ENCODE peak calls at places on chromosome 10, in five cellular contexts. X is GM04503, I is GM06990, C is aorta, A is GM04504. K is an unnamed sample.

GRCh38 chr10:46014683-46015405 is 15.6 kb downstream of the NCOA4 start:
- DNase-seq in X (no peak), I (no peak), C (no peak), A (no peak), K (no peak)

GRCh38 chr10:69486922-69487730 is 35.9 kb downstream of the TSPAN15 start:
- DNase-seq in X (no peak), I (no peak), C (peak; percentile 71), A (no peak), K (peak; percentile 36)

GRCh38 chr10:71065659-71066058 is 146.7 kb upstream of the UNC5B start:
- DNase-seq in X (no peak), I (no peak), C (no peak), A (no peak), K (no peak)

GRCh38 chr10:132104471-132105301 is 38.9 kb downstream of the JAKMIP3 start:
- DNase-seq in X (no peak), I (no peak), C (peak; percentile 71), A (no peak), K (peak; percentile 35)

GRCh38 chr10:77011823-77012566 is 625.6 kb downstream of the KCNMA1 start:
- DNase-seq in X (peak; percentile 20), I (no peak), C (no peak), A (peak; percentile 15), K (no peak)

GRCh38 chr10:71038921-71039320 is 150.6 kb upstream of the PCBD1 start:
- DNase-seq in X (no peak), I (no peak), C (peak; percentile 57), A (no peak), K (no peak)

GRCh38 chr10:92284112-92284704 is 6.7 kb downstream of the CPEB3 start:
- DNase-seq in X (no peak), I (no peak), C (no peak), A (no peak), K (no peak)

GRCh38 chr10:72162978-72163377 is 52.8 kb upstream of the ANAPC16 start:
- DNase-seq in X (peak; percentile 59), I (peak; percentile 75), C (no peak), A (peak; percentile 22), K (no peak)

GRCh38 chr10:53839437-53840039 is 961.5 kb downstream of the PCDH15 start:
- DNase-seq in X (no peak), I (no peak), C (no peak), A (no peak), K (no peak)

GRCh38 chr10:126207313-126207771 is 180.9 kb downstream of the ADAM12 start:
- DNase-seq in X (peak; percentile 92), I (no peak), C (no peak), A (peak; percentile 85), K (no peak)

GRCh38 chr10:14820010-14820774 is 17.6 kb downstream of the CDNF start:
- DNase-seq in X (peak; percentile 53), I (no peak), C (peak; percentile 43), A (no peak), K (no peak)

GRCh38 chr10:103241262-103242011 is 4.2 kb upstream of the RPEL1 start:
- DNase-seq in X (no peak), I (no peak), C (no peak), A (no peak), K (peak; percentile 73)

GRCh38 chr10:96858038-96858705 is 26.1 kb downstream of the LCOR start:
- DNase-seq in X (no peak), I (no peak), C (no peak), A (no peak), K (no peak)

GRCh38 chr10:113882240-113882639 is 27.8 kb downstream of the NHLRC2 start:
- DNase-seq in X (no peak), I (no peak), C (no peak), A (no peak), K (no peak)